ENCODE peak calls at places on chromosomes 2 and 18, in four cellular contexts. Q is amniotic stem cell; F is Peyer's patch; V is CD8-positive, alpha-beta T cell. A is an unnamed sample.

GRCh38 chr2:96647681-96648080 is 5.1 kb downstream of the FER1L5 start:
- DNase-seq in V (no peak), F (no peak), Q (no peak), A (no peak)

GRCh38 chr18:60554961-60555360 is 182.4 kb upstream of the MC4R start:
- DNase-seq in Q (no peak), V (no peak), F (no peak), A (no peak)

GRCh38 chr2:45031028-45031427 is 21.8 kb upstream of the SIX2 start:
- DNase-seq in Q (no peak), F (no peak), V (no peak), A (no peak)

GRCh38 chr2:3747032-3747654 is 43.8 kb downstream of the DCDC2C start:
- DNase-seq in Q (no peak), V (no peak), F (no peak), A (no peak)

GRCh38 chr2:147026261-147026660 is 818.6 kb upstream of the ACVR2A start:
- DNase-seq in F (no peak), Q (no peak), V (no peak), A (no peak)

GRCh38 chr2:45194611-45195010 is 185.4 kb upstream of the SIX2 start:
- DNase-seq in Q (no peak), V (no peak), F (no peak), A (no peak)

GRCh38 chr18:75130591-75131274 is 78.2 kb downstream of the PTGR3 start:
- DNase-seq in F (no peak), V (no peak), Q (no peak), A (no peak)

GRCh38 chr2:68971591-68972231 is 2.7 kb upstream of the GKN1 start:
- DNase-seq in Q (peak), F (no peak), V (no peak), A (no peak)

GRCh38 chr18:13513015-13513414 is 213.3 kb downstream of the FAM210A start:
- DNase-seq in V (no peak), Q (no peak), F (no peak), A (no peak)

GRCh38 chr2:108858894-108859293 is 72.3 kb downstream of the CCDC138 start:
- DNase-seq in V (no peak), Q (no peak), F (no peak), A (no peak)

GRCh38 chr18:50405582-50406271 is 30.9 kb downstream of the SKA1 start:
- DNase-seq in V (no peak), F (no peak), Q (no peak), A (no peak)

GRCh38 chr2:114550895-114551793 is 108.7 kb downstream of the DPP10 start:
- DNase-seq in F (no peak), V (no peak), Q (no peak), A (no peak)

GRCh38 chr2:9199716-9200633 is 6.6 kb upstream of the ASAP2 start:
- DNase-seq in Q (peak), F (no peak), V (no peak), A (no peak)

GRCh38 chr2:99615247-99615771 is 125.5 kb upstream of the REV1 start:
- DNase-seq in F (no peak), Q (no peak), V (no peak), A (no peak)

GRCh38 chr18:76450912-76451421 is 44.1 kb downstream of the ZNF516 start:
- DNase-seq in F (no peak), Q (peak), V (no peak), A (peak)

GRCh38 chr18:75554112-75554511 is 126.6 kb upstream of the SMIM21 start:
- DNase-seq in F (no peak), V (no peak), Q (no peak), A (no peak)

GRCh38 chr2:98910349-98911125 is 25.5 kb downstream of the CRACDL start:
- DNase-seq in V (no peak), F (no peak), Q (no peak), A (no peak)

GRCh38 chr2:15786901-15787300 is 153.4 kb upstream of the MYCN start:
- DNase-seq in V (no peak), F (no peak), Q (no peak), A (no peak)

A was measured in B cell.